ENCODE peak calls at places on chromosomes 7 and 10, in five cellular contexts. One of them, this sample, is unnamed.

GRCh38 chr7:117809958-117810357 is 63.3 kb downstream of the CTTNBP2 start:
- DNase-seq in uterus: no peak
- DNase-seq in CD8-positive, alpha-beta memory T cell: no peak
- DNase-seq in HCT116: no peak
- DNase-seq in psoas muscle: no peak
- DNase-seq in this sample: no peak

GRCh38 chr7:5455581-5456222 is 32.1 kb upstream of the TNRC18 start:
- DNase-seq in CD8-positive, alpha-beta memory T cell: no peak
- DNase-seq in psoas muscle: no peak
- DNase-seq in uterus: no peak
- DNase-seq in HCT116: no peak
- DNase-seq in this sample: no peak

GRCh38 chr7:29311314-29311713 is 116.7 kb downstream of the CHN2 start:
- DNase-seq in psoas muscle: no peak
- DNase-seq in HCT116: no peak
- DNase-seq in CD8-positive, alpha-beta memory T cell: no peak
- DNase-seq in uterus: no peak
- DNase-seq in this sample: no peak

GRCh38 chr10:88064608-88065383 is 201.4 kb downstream of the PTEN start:
- DNase-seq in psoas muscle: peak; percentile 80
- DNase-seq in HCT116: no peak
- DNase-seq in uterus: peak; percentile 65
- DNase-seq in CD8-positive, alpha-beta memory T cell: no peak
- DNase-seq in this sample: no peak

GRCh38 chr7:40709077-40709964 is 574.5 kb downstream of the SUGCT start:
- DNase-seq in uterus: no peak
- DNase-seq in psoas muscle: no peak
- DNase-seq in HCT116: no peak
- DNase-seq in CD8-positive, alpha-beta memory T cell: no peak
- DNase-seq in this sample: no peak

GRCh38 chr7:23235688-23236280 is 10.8 kb upstream of the GPNMB start:
- DNase-seq in HCT116: peak; percentile 4
- DNase-seq in uterus: peak; percentile 62
- DNase-seq in CD8-positive, alpha-beta memory T cell: no peak
- DNase-seq in psoas muscle: peak; percentile 81
- DNase-seq in this sample: no peak

GRCh38 chr7:121076350-121077164 is 88.0 kb downstream of the CPED1 start:
- DNase-seq in HCT116: no peak
- DNase-seq in CD8-positive, alpha-beta memory T cell: no peak
- DNase-seq in uterus: no peak
- DNase-seq in psoas muscle: no peak
- DNase-seq in this sample: no peak

GRCh38 chr10:49655099-49655498 is 24.4 kb upstream of the C10orf53 start:
- DNase-seq in uterus: no peak
- DNase-seq in HCT116: no peak
- DNase-seq in psoas muscle: no peak
- DNase-seq in CD8-positive, alpha-beta memory T cell: no peak
- DNase-seq in this sample: no peak

GRCh38 chr10:49220679-49221078 is 32.5 kb upstream of the TMEM273 start:
- DNase-seq in psoas muscle: no peak
- DNase-seq in uterus: no peak
- DNase-seq in CD8-positive, alpha-beta memory T cell: no peak
- DNase-seq in HCT116: no peak
- DNase-seq in this sample: no peak

GRCh38 chr10:76333801-76334200 is 902.4 kb downstream of the LRMDA start:
- DNase-seq in CD8-positive, alpha-beta memory T cell: no peak
- DNase-seq in HCT116: no peak
- DNase-seq in psoas muscle: no peak
- DNase-seq in uterus: no peak
- DNase-seq in this sample: no peak

GRCh38 chr10:47406870-47407648 is 23.0 kb upstream of the ZNF488 start:
- DNase-seq in CD8-positive, alpha-beta memory T cell: no peak
- DNase-seq in uterus: no peak
- DNase-seq in psoas muscle: no peak
- DNase-seq in HCT116: peak; percentile 96
- DNase-seq in this sample: no peak

GRCh38 chr10:69961168-69961863 is 91.3 kb upstream of the MACROH2A2 start:
- DNase-seq in psoas muscle: no peak
- DNase-seq in HCT116: no peak
- DNase-seq in CD8-positive, alpha-beta memory T cell: no peak
- DNase-seq in uterus: no peak
- DNase-seq in this sample: no peak

GRCh38 chr7:46432666-46433065 is 511.6 kb upstream of the IGFBP3 start:
- DNase-seq in uterus: no peak
- DNase-seq in psoas muscle: no peak
- DNase-seq in CD8-positive, alpha-beta memory T cell: no peak
- DNase-seq in HCT116: no peak
- DNase-seq in this sample: no peak

GRCh38 chr10:78579995-78580394 is 488.8 kb upstream of the ZMIZ1 start:
- DNase-seq in psoas muscle: peak; percentile 72
- DNase-seq in HCT116: no peak
- DNase-seq in CD8-positive, alpha-beta memory T cell: no peak
- DNase-seq in uterus: peak; percentile 62
- DNase-seq in this sample: no peak

GRCh38 chr7:158073845-158074840 is 513.5 kb downstream of the PTPRN2 start:
- DNase-seq in HCT116: no peak
- DNase-seq in CD8-positive, alpha-beta memory T cell: no peak
- DNase-seq in psoas muscle: no peak
- DNase-seq in uterus: no peak
- DNase-seq in this sample: no peak

GRCh38 chr7:46286957-46287356 is 365.9 kb upstream of the IGFBP3 start:
- DNase-seq in psoas muscle: no peak
- DNase-seq in CD8-positive, alpha-beta memory T cell: no peak
- DNase-seq in HCT116: no peak
- DNase-seq in uterus: no peak
- DNase-seq in this sample: no peak

GRCh38 chr10:84966708-84967441 is 638.5 kb downstream of the CCSER2 start:
- DNase-seq in CD8-positive, alpha-beta memory T cell: no peak
- DNase-seq in uterus: no peak
- DNase-seq in psoas muscle: no peak
- DNase-seq in HCT116: no peak
- DNase-seq in this sample: no peak

GRCh38 chr10:125061557-125062243 is 98.7 kb downstream of the CTBP2 start:
- DNase-seq in HCT116: no peak
- DNase-seq in uterus: no peak
- DNase-seq in CD8-positive, alpha-beta memory T cell: no peak
- DNase-seq in psoas muscle: peak; percentile 46
- DNase-seq in this sample: no peak

GRCh38 chr10:125060851-125061556 is 99.4 kb downstream of the CTBP2 start:
- DNase-seq in HCT116: peak; percentile 40
- DNase-seq in psoas muscle: peak; percentile 90
- DNase-seq in uterus: peak; percentile 79
- DNase-seq in CD8-positive, alpha-beta memory T cell: peak; percentile 53
- DNase-seq in this sample: no peak

GRCh38 chr10:125063256-125063945 is 97.0 kb downstream of the CTBP2 start:
- DNase-seq in HCT116: no peak
- DNase-seq in psoas muscle: peak; percentile 36
- DNase-seq in uterus: no peak
- DNase-seq in CD8-positive, alpha-beta memory T cell: no peak
- DNase-seq in this sample: no peak

GRCh38 chr10:125060486-125060850 is 99.9 kb downstream of the CTBP2 start:
- DNase-seq in CD8-positive, alpha-beta memory T cell: no peak
- DNase-seq in psoas muscle: no peak
- DNase-seq in uterus: no peak
- DNase-seq in HCT116: no peak
- DNase-seq in this sample: no peak

DNA sequence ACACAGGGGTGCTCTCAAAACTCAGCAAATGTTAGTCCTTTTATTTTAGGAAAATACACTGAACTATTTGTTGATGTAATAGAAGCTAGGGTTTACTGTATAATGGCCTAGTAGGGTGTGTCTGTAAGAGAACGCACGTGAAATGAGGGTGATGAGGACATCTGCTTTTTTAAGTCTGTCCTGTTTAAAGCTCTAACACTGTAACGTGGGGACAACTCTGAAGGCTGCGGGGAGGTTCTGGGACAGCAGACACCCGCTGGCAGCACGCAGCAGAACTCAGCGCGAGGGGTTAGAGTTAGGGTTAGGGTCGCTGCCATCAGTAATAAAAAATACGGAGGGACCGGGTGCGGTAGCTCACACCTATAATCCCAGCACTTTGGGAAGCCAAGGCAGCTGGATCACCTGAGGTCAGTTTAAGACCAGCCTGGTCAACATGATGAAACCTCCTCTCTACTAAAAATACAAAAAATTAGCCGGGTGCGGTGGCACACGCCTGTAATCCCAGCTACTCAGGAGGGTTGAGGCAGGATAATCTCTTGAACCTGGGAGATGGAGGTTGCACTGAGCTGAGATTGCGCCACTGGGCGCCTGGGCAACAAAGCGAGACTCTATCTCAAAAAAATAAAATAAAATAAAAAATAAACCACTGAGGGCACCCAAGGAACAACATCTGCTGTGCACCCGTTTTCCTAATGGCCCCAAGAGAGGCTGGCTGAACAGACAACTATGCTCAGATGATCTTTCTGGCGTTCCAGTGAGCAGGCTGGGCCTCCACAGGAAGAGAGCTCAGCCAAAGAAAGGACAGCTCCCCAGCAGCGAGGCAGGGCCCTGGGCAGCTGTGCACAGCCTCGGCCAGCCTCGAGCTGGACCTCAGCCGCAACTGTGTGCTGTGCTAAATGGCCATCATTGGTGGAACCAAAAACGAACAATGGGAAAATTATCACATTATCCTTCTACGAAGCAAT is 97.8 kb downstream of the CTBP2 start:
- DNase-seq in uterus: peak; percentile 51
- DNase-seq in HCT116: no peak
- DNase-seq in psoas muscle: peak; percentile 78
- DNase-seq in CD8-positive, alpha-beta memory T cell: no peak
- DNase-seq in this sample: no peak
- H3K4me1 ChIP-seq in uterus: peaks cover 55% of the 10 kb centered on the region
- H3K4me1 ChIP-seq in HCT116: peaks cover 66% of the 10 kb centered on the region
- H3K4me1 ChIP-seq in psoas muscle: peaks cover 97% of the 10 kb centered on the region
- H3K4me1 ChIP-seq in CD8-positive, alpha-beta memory T cell: peaks cover 11% of the 10 kb centered on the region
- H3K4me1 ChIP-seq in this sample: peaks cover 5% of the 10 kb centered on the region

GRCh38 chr10:132410779-132411532 is 14.0 kb downstream of the PWWP2B start:
- DNase-seq in CD8-positive, alpha-beta memory T cell: no peak
- DNase-seq in uterus: no peak
- DNase-seq in HCT116: no peak
- DNase-seq in psoas muscle: no peak
- DNase-seq in this sample: no peak

GRCh38 chr10:132408367-132408781 is 11.4 kb downstream of the PWWP2B start:
- DNase-seq in uterus: no peak
- DNase-seq in CD8-positive, alpha-beta memory T cell: no peak
- DNase-seq in psoas muscle: no peak
- DNase-seq in HCT116: no peak
- DNase-seq in this sample: no peak

GRCh38 chr10:132408823-132409666 is 12.0 kb downstream of the PWWP2B start:
- DNase-seq in HCT116: no peak
- DNase-seq in uterus: no peak
- DNase-seq in CD8-positive, alpha-beta memory T cell: no peak
- DNase-seq in psoas muscle: no peak
- DNase-seq in this sample: no peak

GRCh38 chr10:132410056-132410778 is 13.2 kb downstream of the PWWP2B start:
- DNase-seq in uterus: no peak
- DNase-seq in psoas muscle: no peak
- DNase-seq in HCT116: no peak
- DNase-seq in CD8-positive, alpha-beta memory T cell: no peak
- DNase-seq in this sample: no peak

GRCh38 chr10:132409667-132410028 is 12.6 kb downstream of the PWWP2B start:
- DNase-seq in psoas muscle: no peak
- DNase-seq in uterus: no peak
- DNase-seq in HCT116: no peak
- DNase-seq in CD8-positive, alpha-beta memory T cell: no peak
- DNase-seq in this sample: no peak
- H3K27ac ChIP-seq in psoas muscle: no peak overlapping the region
- H3K27ac ChIP-seq in uterus: no peak overlapping the region
- H3K27ac ChIP-seq in HCT116: no peak overlapping the region
- H3K27ac ChIP-seq in CD8-positive, alpha-beta memory T cell: no peak overlapping the region
- H3K27ac ChIP-seq in this sample: no peak overlapping the region

DNA sequence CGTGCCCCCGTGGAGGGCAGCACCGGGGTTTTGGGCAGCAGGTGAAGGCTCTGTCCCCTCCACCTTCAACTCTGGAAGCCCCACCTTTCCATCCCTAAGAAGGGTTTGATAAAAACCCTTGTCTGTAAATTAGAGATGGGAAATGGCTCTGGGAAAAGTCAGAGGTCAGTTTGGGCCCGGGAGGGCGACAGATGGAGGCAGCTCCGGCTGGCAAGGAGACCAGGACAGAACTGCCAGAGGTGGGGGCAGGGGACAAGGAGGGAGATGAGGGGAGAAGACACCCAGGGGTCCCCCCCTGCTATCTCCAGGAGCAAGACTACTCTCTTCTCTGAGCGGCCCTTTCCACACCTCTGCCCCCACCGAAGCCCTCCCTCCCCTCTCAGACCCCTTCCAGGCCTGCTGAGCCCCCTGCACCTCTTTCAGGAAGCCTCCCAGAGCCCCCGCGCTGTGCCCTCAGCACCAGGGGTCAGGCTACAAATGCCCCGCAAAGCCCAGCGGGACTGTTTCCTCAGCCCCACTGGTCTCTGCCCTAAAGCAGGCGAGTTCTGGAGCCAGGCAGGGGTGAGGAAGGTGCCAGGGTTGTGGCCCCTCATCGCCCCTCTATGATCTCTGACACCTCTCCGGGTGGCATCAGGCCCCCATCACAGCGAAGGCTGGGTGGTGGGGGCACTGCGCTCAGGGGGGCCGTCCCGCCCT is 979 bp upstream of the SH2B2 start:
- DNase-seq in CD8-positive, alpha-beta memory T cell: peak; percentile 53
- DNase-seq in psoas muscle: no peak
- DNase-seq in uterus: no peak
- DNase-seq in HCT116: no peak
- DNase-seq in this sample: no peak
- H3K4me1 ChIP-seq in CD8-positive, alpha-beta memory T cell: peaks cover 14% of the 10 kb centered on the region
- H3K4me1 ChIP-seq in psoas muscle: peaks cover 22% of the 10 kb centered on the region
- H3K4me1 ChIP-seq in uterus: peaks cover 7% of the 10 kb centered on the region
- H3K4me1 ChIP-seq in HCT116: peaks cover 23% of the 10 kb centered on the region
- H3K4me1 ChIP-seq in this sample: peaks cover 25% of the 10 kb centered on the region

GRCh38 chr7:135939268-135939667 is 37.9 kb downstream of the MTPN start:
- DNase-seq in uterus: no peak
- DNase-seq in psoas muscle: no peak
- DNase-seq in HCT116: no peak
- DNase-seq in CD8-positive, alpha-beta memory T cell: no peak
- DNase-seq in this sample: no peak

GRCh38 chr7:135936497-135937217 is 40.5 kb downstream of the MTPN start:
- DNase-seq in CD8-positive, alpha-beta memory T cell: no peak
- DNase-seq in psoas muscle: no peak
- DNase-seq in uterus: no peak
- DNase-seq in HCT116: no peak
- DNase-seq in this sample: no peak

GRCh38 chr7:135940077-135941075 is 36.8 kb downstream of the MTPN start:
- DNase-seq in CD8-positive, alpha-beta memory T cell: no peak
- DNase-seq in uterus: no peak
- DNase-seq in HCT116: no peak
- DNase-seq in psoas muscle: no peak
- DNase-seq in this sample: no peak

GRCh38 chr7:135938086-135938485 is 39.1 kb downstream of the MTPN start:
- DNase-seq in CD8-positive, alpha-beta memory T cell: no peak
- DNase-seq in psoas muscle: no peak
- DNase-seq in uterus: no peak
- DNase-seq in HCT116: no peak
- DNase-seq in this sample: no peak

DNA sequence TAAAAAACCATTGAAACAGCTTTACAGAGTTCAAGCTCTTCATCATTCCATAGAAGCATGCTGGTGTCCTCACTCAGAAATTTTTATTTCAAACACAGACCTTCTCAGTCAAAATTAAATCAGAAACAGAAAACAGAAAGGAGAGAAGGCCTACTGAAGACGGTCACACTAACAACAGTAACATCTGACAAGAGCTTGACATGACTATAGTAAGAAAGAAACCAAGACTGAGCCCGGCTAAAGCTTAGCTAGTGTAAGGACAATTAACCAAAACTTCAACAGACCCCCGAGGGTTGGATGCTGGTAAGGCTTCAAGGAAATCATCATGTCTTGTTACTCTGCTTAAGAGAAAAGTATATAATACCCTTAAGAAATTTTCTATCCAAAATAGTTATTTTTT is 38.6 kb downstream of the MTPN start:
- DNase-seq in CD8-positive, alpha-beta memory T cell: no peak
- DNase-seq in HCT116: no peak
- DNase-seq in psoas muscle: no peak
- DNase-seq in uterus: no peak
- DNase-seq in this sample: no peak
- H3K27ac ChIP-seq in CD8-positive, alpha-beta memory T cell: no peak overlapping the region
- H3K27ac ChIP-seq in HCT116: no peak overlapping the region
- H3K27ac ChIP-seq in psoas muscle: no peak overlapping the region
- H3K27ac ChIP-seq in uterus: no peak overlapping the region
- H3K27ac ChIP-seq in this sample: no peak overlapping the region